ENCODE peak calls at places on chromosome 4, in four cellular contexts. G, V, H and Z are unnamed samples.
A peak's percentile ranks its signal among the peaks of the same experiment; 100 is the strongest.

GRCh38 chr4:107719211-107719926 is 665 bp downstream of the PAPSS1 start:
- DNase-seq in G (peak; percentile 71), V (no peak), H (no peak), Z (no peak)

GRCh38 chr4:173436149-173436579 is 37.2 kb upstream of the SCRG1 start:
- DNase-seq in G (peak; percentile 33), V (no peak), H (no peak), Z (no peak)

GRCh38 chr4:57190651-57191481 is 80.7 kb upstream of the IGFBP7 start:
- DNase-seq in G (peak; percentile 89), V (no peak), H (peak; percentile 40), Z (no peak)

GRCh38 chr4:6417516-6417915 is 54.9 kb downstream of the PPP2R2C start:
- DNase-seq in G (no peak), V (no peak), H (no peak), Z (no peak)

GRCh38 chr4:2449511-2450392 is 19.2 kb upstream of the RNF4 start:
- DNase-seq in G (no peak), V (no peak), H (no peak), Z (no peak)

GRCh38 chr4:122604146-122604545 is 16.7 kb downstream of the IL21 start:
- DNase-seq in G (peak; percentile 23), V (no peak), H (no peak), Z (no peak)

GRCh38 chr4:162891788-162892707 is 274.6 kb downstream of the NAF1 start:
- DNase-seq in G (no peak), V (no peak), H (no peak), Z (no peak)

GRCh38 chr4:121428721-121429120 is 47.9 kb upstream of the QRFPR start:
- DNase-seq in G (no peak), V (no peak), H (no peak), Z (no peak)

GRCh38 chr4:186029731-186030421 is 39.1 kb upstream of the TLR3 start:
- DNase-seq in G (peak; percentile 30), V (peak; percentile 69), H (no peak), Z (no peak)

GRCh38 chr4:97548186-97548585 is 595.1 kb downstream of the STPG2 start:
- DNase-seq in G (no peak), V (no peak), H (no peak), Z (no peak)

GRCh38 chr4:97548943-97549583 is 594.2 kb downstream of the STPG2 start:
- DNase-seq in G (no peak), V (no peak), H (no peak), Z (no peak)
- TF ChIP-seq CTCF in G (no peak), V (no peak), H (no peak), Z (no peak)

GRCh38 chr4:89660851-89661250 is 176.1 kb downstream of the SNCA start:
- DNase-seq in G (no peak), V (no peak), H (no peak), Z (no peak)

GRCh38 chr4:89661490-89661889 is 175.5 kb downstream of the SNCA start:
- DNase-seq in G (peak; percentile 71), V (no peak), H (no peak), Z (no peak)

GRCh38 chr4:89660444-89660843 is 176.5 kb downstream of the SNCA start:
- DNase-seq in G (no peak), V (no peak), H (no peak), Z (no peak)

GRCh38 chr4:89658701-89659024 is 178.3 kb downstream of the SNCA start:
- DNase-seq in G (no peak), V (no peak), H (no peak), Z (no peak)

DNA sequence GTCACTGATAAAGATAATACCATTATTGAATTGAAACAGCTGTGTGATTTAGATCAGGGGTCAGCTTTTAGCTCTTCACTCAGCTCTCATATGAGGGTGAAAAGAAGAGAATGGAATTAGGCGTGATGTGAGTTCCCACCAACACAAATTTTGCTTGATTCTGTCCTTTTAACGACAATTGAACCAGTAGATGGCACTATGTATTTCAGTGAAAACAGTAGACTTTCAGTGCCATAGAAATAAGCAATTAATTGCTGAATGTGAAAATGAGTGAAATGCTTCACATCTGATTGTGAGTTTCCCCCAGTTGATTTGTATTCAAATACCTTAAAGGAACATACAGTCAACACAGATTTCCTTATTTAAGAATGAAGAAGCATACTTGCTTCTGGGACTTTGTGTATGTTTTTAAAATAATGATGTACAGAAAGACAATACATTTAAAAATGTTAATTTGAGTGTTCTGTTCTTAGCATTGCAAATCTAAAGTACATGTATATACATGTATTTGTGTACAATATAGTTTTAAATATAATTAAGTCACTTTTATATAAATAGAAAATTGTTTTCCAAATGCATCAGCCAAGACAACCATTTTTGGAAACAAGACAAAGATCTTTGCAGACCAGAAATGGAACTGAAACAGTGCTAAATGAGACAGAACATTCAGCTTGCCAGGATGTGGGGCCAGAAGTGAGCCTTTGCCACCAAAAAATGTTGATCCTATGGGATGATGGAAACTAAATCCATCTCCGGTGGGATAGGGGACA is 178.8 kb downstream of the SNCA start:
- DNase-seq in G (peak; percentile 61), V (no peak), H (no peak), Z (no peak)
- TF ChIP-seq CTCF in G (peak; percentile 67), V (no peak), H (peak; percentile 42), Z (peak; percentile 34)

GRCh38 chr4:146969126-146969525 is 23.5 kb upstream of the TTC29 start:
- DNase-seq in G (no peak), V (no peak), H (no peak), Z (no peak)
- TF ChIP-seq CTCF in G (peak; percentile 25), V (no peak), H (no peak), Z (no peak)

GRCh38 chr4:111630705-111631104 is 514.5 kb upstream of the FAM241A start:
- DNase-seq in G (peak; percentile 56), V (no peak), H (no peak), Z (no peak)
- TF ChIP-seq CTCF in G (no peak), V (no peak), H (peak; percentile 55), Z (no peak)

GRCh38 chr4:140257461-140258305 is 103.7 kb upstream of the MAML3 start:
- DNase-seq in G (no peak), V (no peak), H (no peak), Z (no peak)
- TF ChIP-seq CTCF in G (no peak), V (no peak), H (no peak), Z (no peak)

GRCh38 chr4:7845493-7846124 is 94.1 kb downstream of the AFAP1 start:
- DNase-seq in G (peak; percentile 45), V (no peak), H (no peak), Z (peak; percentile 31)
- TF ChIP-seq CTCF in G (peak; percentile 55), V (no peak), H (no peak), Z (no peak)

GRCh38 chr4:70603856-70604255 is 11.8 kb downstream of the AMBN start:
- DNase-seq in G (no peak), V (no peak), H (no peak), Z (no peak)

GRCh38 chr4:70600305-70600704 is 8.2 kb downstream of the AMBN start:
- DNase-seq in G (no peak), V (no peak), H (no peak), Z (no peak)

GRCh38 chr4:70607454-70607853 is 15.4 kb downstream of the AMBN start:
- DNase-seq in G (no peak), V (no peak), H (no peak), Z (no peak)

DNA sequence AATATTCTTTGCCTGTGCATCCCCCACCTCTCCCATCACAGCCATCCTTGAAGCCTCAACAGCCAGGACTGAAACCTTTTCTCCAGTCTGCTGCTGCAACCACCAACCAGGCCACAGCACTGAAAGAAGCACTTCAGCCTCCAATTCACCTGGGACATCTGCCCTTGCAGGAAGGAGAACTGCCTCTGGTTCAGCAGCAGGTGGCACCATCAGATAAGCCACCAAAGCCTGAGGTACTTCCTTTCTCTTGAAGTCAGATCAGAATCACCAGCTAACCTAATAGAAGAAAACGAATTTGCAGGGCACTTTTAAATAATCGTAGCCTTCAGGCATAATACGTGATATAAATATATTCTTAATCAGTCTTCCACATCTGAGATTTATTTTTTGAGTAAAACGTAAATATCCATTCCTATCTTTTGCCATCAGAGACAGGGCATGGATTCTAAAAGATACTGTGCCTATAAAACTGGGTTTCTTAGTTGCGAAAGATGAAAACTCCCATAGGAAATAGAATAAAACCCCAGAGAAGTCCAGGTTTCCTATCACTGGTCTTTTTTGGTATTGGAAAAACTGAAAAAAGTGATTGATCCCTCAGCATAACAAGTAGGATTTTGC is 9.5 kb downstream of the AMBN start:
- DNase-seq in G (peak; percentile 88), V (no peak), H (peak; percentile 36), Z (peak; percentile 61)
- TF ChIP-seq CTCF in G (peak; percentile 99), V (no peak), H (peak; percentile 80), Z (peak; percentile 75)